ENCODE peak calls at places on chromosomes 1 and 21, in five cellular contexts. Z is activated CD8-positive, alpha-beta memory T cell treated with anti-CD3 and anti-CD28 coated beads for 1 hour; C is GM23248; A is aorta; W is hepatocyte. I is an unnamed sample.

GRCh38 chr1:202007279-202007678 is 3.1 kb upstream of the ELF3 start:
- DNase-seq in Z (no peak), A (no peak), W (no peak), C (no peak), I (no peak)

GRCh38 chr1:45258059-45258650 is 51.8 kb upstream of the ZSWIM5 start:
- DNase-seq in W (no peak), Z (no peak), C (no peak), A (no peak), I (no peak)

GRCh38 chr21:45630066-45630694 is 13.3 kb upstream of the PCBP3 start:
- DNase-seq in W (peak), Z (no peak), A (peak), C (no peak), I (no peak)

GRCh38 chr1:215273838-215274516 is 191.4 kb downstream of the KCNK2 start:
- DNase-seq in A (no peak), W (no peak), C (peak), Z (no peak), I (peak)

GRCh38 chr1:163410073-163410522 is 88.3 kb downstream of the NUF2 start:
- DNase-seq in C (peak), Z (no peak), W (peak), A (no peak), I (peak)

GRCh38 chr1:60227581-60228252 is 154.1 kb upstream of the C1orf87 start:
- DNase-seq in Z (no peak), W (no peak), C (peak), A (no peak), I (peak)

GRCh38 chr1:61391730-61392129 is 309.4 kb downstream of the NFIA start:
- DNase-seq in W (no peak), C (no peak), A (no peak), Z (no peak), I (no peak)

GRCh38 chr1:178530037-178530402 is 17.1 kb downstream of the TEX35 start:
- DNase-seq in A (peak), W (peak), C (peak), Z (no peak), I (peak)

GRCh38 chr1:198024782-198025181 is 107.6 kb downstream of the LHX9 start:
- DNase-seq in Z (no peak), C (peak), A (no peak), W (peak), I (peak)

GRCh38 chr1:187840557-187840956 is 1011.8 kb downstream of the PLA2G4A start:
- DNase-seq in Z (no peak), W (peak), C (no peak), A (no peak), I (no peak)

I was measured in epithelial cell of esophagus.